ENCODE peak calls at places on chromosomes 7 and 10, in six cellular contexts. G, K, N, T, B and M are unnamed samples.
A peak's percentile ranks its signal among the peaks of the same experiment; 100 is the strongest.

GRCh38 chr7:95324396-95324795 is at the start of gene PON1:
- ATAC-seq in G (no peak), T (no peak), B (peak; percentile 74), N (peak; percentile 90), K (peak; percentile 65), M (no peak)

GRCh38 chr10:132294561-132295320 is 13.0 kb downstream of the STK32C start:
- ATAC-seq in G (no peak), N (peak; percentile 39), B (peak; percentile 80), K (no peak), T (no peak), M (no peak)

GRCh38 chr10:27794157-27794556 is 48.5 kb upstream of the MKX start:
- ATAC-seq in G (no peak), B (no peak), T (no peak), K (no peak), N (no peak), M (no peak)

GRCh38 chr10:102322914-102323313 is 72.6 kb upstream of the NFKB2 start:
- ATAC-seq in K (peak; percentile 70), B (no peak), G (no peak), N (no peak), T (no peak), M (no peak)

GRCh38 chr7:2523461-2523905 is 3.9 kb downstream of the LFNG start:
- ATAC-seq in K (no peak), T (peak; percentile 3), G (peak; percentile 41), N (no peak), B (no peak), M (no peak)

GRCh38 chr7:151665363-151665762 is 145.7 kb upstream of the RHEB start:
- ATAC-seq in B (no peak), G (no peak), N (no peak), K (no peak), T (no peak), M (peak; percentile 82)

GRCh38 chr7:100372256-100372655 is 1.0 kb upstream of the PILRA start:
- ATAC-seq in T (peak; percentile 15), B (peak; percentile 7), G (peak; percentile 20), K (no peak), N (peak; percentile 26), M (peak; percentile 40)

GRCh38 chr10:6494452-6494839 is 85.6 kb downstream of the PRKCQ start:
- ATAC-seq in T (no peak), K (no peak), G (no peak), B (no peak), N (no peak), M (no peak)

GRCh38 chr7:130513447-130513846 is 21.6 kb downstream of the MEST start:
- ATAC-seq in G (no peak), T (no peak), K (no peak), B (no peak), N (no peak), M (no peak)

GRCh38 chr10:1499344-1499957 is 237.9 kb downstream of the ADARB2 start:
- ATAC-seq in G (no peak), N (no peak), T (no peak), K (peak; percentile 67), B (no peak), M (no peak)

GRCh38 chr10:5958680-5959079 is 18.7 kb downstream of the IL15RA start:
- ATAC-seq in T (no peak), B (no peak), G (no peak), N (no peak), K (no peak), M (no peak)

GRCh38 chr10:58028597-58029366 is 238.9 kb downstream of the IPMK start:
- ATAC-seq in B (no peak), K (no peak), N (no peak), T (peak; percentile 69), G (no peak), M (no peak)

GRCh38 chr10:78811174-78811573 is 257.6 kb upstream of the ZMIZ1 start:
- ATAC-seq in G (no peak), K (no peak), T (no peak), B (no peak), N (no peak), M (no peak)

GRCh38 chr10:48577158-48577557 is 27.7 kb downstream of the ARHGAP22 start:
- ATAC-seq in B (no peak), T (no peak), K (peak; percentile 68), G (peak; percentile 79), N (no peak), M (no peak)

GRCh38 chr7:39896840-39897239 is 53.2 kb upstream of the CDK13 start:
- ATAC-seq in T (peak; percentile 22), B (no peak), N (peak; percentile 55), G (no peak), K (no peak), M (no peak)

GRCh38 chr7:143413123-143413522 is 4.5 kb upstream of the EPHA1 start:
- ATAC-seq in K (no peak), B (no peak), G (no peak), N (no peak), T (no peak), M (no peak)

GRCh38 chr7:79933144-79933543 is 201.5 kb upstream of the GNAI1 start:
- ATAC-seq in K (no peak), G (no peak), B (no peak), N (no peak), T (no peak), M (no peak)

GRCh38 chr7:7785349-7785973 is 67.1 kb upstream of the RPA3 start:
- ATAC-seq in B (no peak), T (no peak), N (no peak), G (no peak), K (no peak), M (no peak)

GRCh38 chr10:35735412-35735811 is 93.3 kb upstream of the FZD8 start:
- ATAC-seq in G (no peak), T (no peak), N (no peak), B (no peak), K (no peak), M (no peak)

GRCh38 chr7:98286093-98286525 is 4.6 kb downstream of the BRI3 start:
- ATAC-seq in B (peak; percentile 23), T (peak; percentile 6), G (peak; percentile 25), N (peak; percentile 5), K (no peak), M (peak; percentile 25)

GRCh38 chr7:151767557-151767956 is 109.4 kb downstream of the PRKAG2 start:
- ATAC-seq in B (no peak), N (no peak), K (peak; percentile 74), G (no peak), T (no peak), M (no peak)

GRCh38 chr7:137440434-137440830 is 96.9 kb upstream of the PTN start:
- ATAC-seq in N (no peak), B (no peak), K (peak; percentile 48), T (no peak), G (no peak), M (no peak)

GRCh38 chr7:93245525-93246432 is 13.6 kb downstream of the VPS50 start:
- ATAC-seq in N (no peak), G (no peak), B (no peak), K (peak; percentile 34), T (no peak), M (no peak)

GRCh38 chr10:103111031-103111917 is 81.8 kb downstream of the NT5C2 start:
- ATAC-seq in K (peak; percentile 74), G (no peak), T (peak; percentile 64), B (no peak), N (peak; percentile 65), M (peak; percentile 95)

GRCh38 chr7:157809154-157809862 is 472.5 kb downstream of the DNAJB6 start:
- ATAC-seq in B (no peak), G (no peak), T (no peak), K (no peak), N (no peak), M (no peak)

GRCh38 chr7:134787720-134788119 is 8.3 kb downstream of the CALD1 start:
- ATAC-seq in G (no peak), B (no peak), N (no peak), K (no peak), T (no peak), M (no peak)

GRCh38 chr7:116426428-116427156 is 72.9 kb upstream of the CAV2 start:
- ATAC-seq in B (no peak), G (no peak), N (no peak), K (no peak), T (peak; percentile 89), M (no peak)

GRCh38 chr10:120423350-120424197 is 33.5 kb upstream of the PLPP4 start:
- ATAC-seq in B (peak; percentile 77), N (peak; percentile 74), K (peak; percentile 88), T (peak; percentile 84), G (no peak), M (no peak)

GRCh38 chr10:87887548-87888289 is 24.3 kb downstream of the PTEN start:
- ATAC-seq in G (no peak), T (no peak), K (peak; percentile 23), N (peak; percentile 48), B (peak; percentile 31), M (no peak)

GRCh38 chr10:106498675-106499074 is 665.8 kb downstream of the SORCS1 start:
- ATAC-seq in K (no peak), T (no peak), N (no peak), B (no peak), G (no peak), M (no peak)

GRCh38 chr10:110426294-110427153 is 71.2 kb upstream of the DUSP5 start:
- ATAC-seq in T (peak; percentile 78), G (no peak), K (peak; percentile 52), N (peak; percentile 38), B (peak; percentile 35), M (peak; percentile 59)
- TF ChIP-seq EP300 in T (peak; percentile 99), G (no peak), K (no peak), N (no peak), B (peak; percentile 42), M (no peak)

GRCh38 chr7:73647725-73648592 is 19.7 kb upstream of the VPS37D start:
- ATAC-seq in G (peak; percentile 3), N (peak; percentile 80), K (peak; percentile 73), T (peak; percentile 84), B (peak; percentile 78), M (peak; percentile 39)
- H3K4me3 ChIP-seq in G (peak overlapping the region; percentile 26), N (peak overlapping the region; percentile 45), K (no peak overlapping the region), T (peak overlapping the region; percentile 68), B (peak overlapping the region; percentile 31), M (peak overlapping the region; percentile 18)

DNA sequence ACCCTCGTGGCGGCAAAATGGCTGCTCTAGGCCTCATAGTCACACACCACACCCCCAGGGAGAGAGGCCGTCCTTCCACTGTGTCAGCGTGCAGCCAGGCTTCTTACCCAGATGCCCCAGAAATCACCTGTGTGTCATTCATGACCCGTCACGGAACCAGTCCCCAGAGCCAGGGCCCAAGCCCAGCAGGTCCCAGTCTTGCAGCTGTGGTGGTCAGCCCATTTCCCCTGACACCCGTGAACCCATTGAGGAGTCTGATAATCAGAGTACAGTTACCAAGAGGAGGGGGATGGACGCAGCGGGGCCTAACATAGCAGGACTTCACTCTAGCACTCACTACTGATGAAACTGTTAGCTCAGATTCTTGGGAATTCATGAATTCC is 112.1 kb downstream of the ACTR3B start:
- ATAC-seq in B (peak; percentile 23), N (peak; percentile 24), T (peak; percentile 32), K (no peak), G (no peak), M (no peak)
- H3K9me3 ChIP-seq in B (no peaks in the 10 kb centered on the region), N (no peaks in the 10 kb centered on the region), T (no peaks in the 10 kb centered on the region), K (no peaks in the 10 kb centered on the region), G (no peaks in the 10 kb centered on the region), M (no peaks in the 10 kb centered on the region)

DNA sequence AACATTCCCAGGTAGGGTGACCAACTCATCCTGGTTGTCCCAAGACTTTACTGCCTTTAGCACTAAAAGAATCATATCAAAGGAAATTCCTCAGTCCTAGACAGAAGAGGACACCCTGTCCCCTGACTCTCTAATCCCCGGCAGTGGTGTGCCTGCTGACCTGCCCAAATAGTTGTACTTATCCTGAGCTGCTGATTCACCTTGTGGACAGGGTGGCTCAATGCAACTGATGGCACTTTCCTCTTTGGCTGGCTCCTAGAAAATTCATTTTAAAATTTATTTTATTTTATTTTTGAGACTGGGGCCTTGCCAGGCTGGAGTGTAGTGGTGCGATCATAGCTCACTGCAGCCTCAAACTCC is 111.7 kb downstream of the JCAD start:
- ATAC-seq in N (no peak), T (peak; percentile 54), K (no peak), B (no peak), G (peak; percentile 9), M (no peak)
- TF ChIP-seq EP300 in N (no peak), T (no peak), K (no peak), B (no peak), G (no peak), M (no peak)